ENCODE peak calls at places on chromosomes 11 and 22, in six cellular contexts. E is neural progenitor cell, F is PC-3, J is mammary epithelial cell, B is H9, R is SK-N-SH. G is an unnamed sample.
A peak's percentile ranks its signal among the peaks of the same experiment; 100 is the strongest.

GRCh38 chr11:44822369-44822768 is 95.6 kb downstream of the TSPAN18 start:
- DNase-seq in E (no peak), F (no peak), J (no peak), B (no peak), R (no peak), G (no peak)

GRCh38 chr11:125451400-125452124 is 44.5 kb downstream of the FEZ1 start:
- DNase-seq in E (peak; percentile 90), F (no peak), J (peak; percentile 43), B (peak; percentile 91), R (peak; percentile 80), G (peak; percentile 74)

GRCh38 chr11:61152816-61153592 is 8.2 kb downstream of the VPS37C start:
- DNase-seq in E (no peak), F (peak; percentile 78), J (peak; percentile 79), B (no peak), R (no peak), G (no peak)

GRCh38 chr11:81987829-81988472 is 745.7 kb downstream of the FAM181B start:
- DNase-seq in E (no peak), F (no peak), J (peak; percentile 81), B (no peak), R (no peak), G (peak; percentile 69)

GRCh38 chr22:47110817-47111443 is 348.5 kb downstream of the TBC1D22A start:
- DNase-seq in E (no peak), F (no peak), J (no peak), B (no peak), R (no peak), G (no peak)

GRCh38 chr22:41405588-41405987 is 23.8 kb downstream of the TEF start:
- DNase-seq in E (no peak), F (no peak), J (no peak), B (no peak), R (no peak), G (no peak)

GRCh38 chr11:125903753-125904659 is at the start of gene DDX25:
- DNase-seq in E (peak; percentile 85), F (no peak), J (peak; percentile 1), B (peak; percentile 80), R (peak; percentile 95), G (no peak)

GRCh38 chr22:43197271-43197941 is 10.5 kb upstream of the TTLL12 start:
- DNase-seq in E (no peak), F (no peak), J (no peak), B (no peak), R (no peak), G (peak; percentile 60)

GRCh38 chr22:37230673-37231405 is 13.2 kb downstream of the RAC2 start:
- DNase-seq in E (no peak), F (no peak), J (no peak), B (no peak), R (no peak), G (no peak)

GRCh38 chr22:45318168-45318557 is 8.4 kb downstream of the FAM118A start:
- DNase-seq in E (peak; percentile 75), F (no peak), J (peak; percentile 79), B (no peak), R (peak; percentile 75), G (peak; percentile 87)

GRCh38 chr11:63553759-63554158 is 9.4 kb downstream of the PLAAT2 start:
- DNase-seq in E (no peak), F (peak; percentile 22), J (no peak), B (peak; percentile 29), R (no peak), G (no peak)

GRCh38 chr11:107858217-107859070 is at the start of gene SLC35F2:
- DNase-seq in E (peak; percentile 89), F (peak; percentile 96), J (peak; percentile 89), B (peak; percentile 86), R (peak; percentile 86), G (peak; percentile 90)

GRCh38 chr11:25970726-25971508 is 361.0 kb upstream of the ANO3 start:
- DNase-seq in E (no peak), F (peak; percentile 33), J (peak; percentile 74), B (no peak), R (no peak), G (no peak)

GRCh38 chr22:27170491-27170890 is 513.1 kb downstream of the MIAT start:
- DNase-seq in E (no peak), F (no peak), J (no peak), B (no peak), R (no peak), G (no peak)

GRCh38 chr11:9827700-9828099 is 163.8 kb downstream of the SWAP70 start:
- DNase-seq in E (no peak), F (no peak), J (no peak), B (no peak), R (no peak), G (no peak)
- TF ChIP-seq CTCF in E (no peak), F (no peak), J (no peak), B (no peak), R (no peak), G (no peak)

GRCh38 chr11:72635931-72636330 is 38.3 kb downstream of the PDE2A start:
- DNase-seq in E (no peak), F (no peak), J (no peak), B (peak; percentile 53), R (no peak), G (no peak)

GRCh38 chr11:72634016-72634415 is 40.2 kb downstream of the PDE2A start:
- DNase-seq in E (no peak), F (no peak), J (no peak), B (no peak), R (no peak), G (no peak)

GRCh38 chr11:72637198-72637597 is 37.0 kb downstream of the PDE2A start:
- DNase-seq in E (no peak), F (peak; percentile 28), J (no peak), B (no peak), R (no peak), G (no peak)

GRCh38 chr11:72634472-72635095 is 39.6 kb downstream of the PDE2A start:
- DNase-seq in E (no peak), F (no peak), J (no peak), B (no peak), R (no peak), G (no peak)

GRCh38 chr11:72635309-72635915 is 38.8 kb downstream of the PDE2A start:
- DNase-seq in E (no peak), F (no peak), J (no peak), B (no peak), R (no peak), G (no peak)
- H3K27ac ChIP-seq in E (no peak overlapping the region), F (no peak overlapping the region), J (no peak overlapping the region), B (no peak overlapping the region), R (no peak overlapping the region), G (peak overlapping the region; percentile 15)

GRCh38 chr11:46332093-46332567 is 15.1 kb upstream of the DGKZ start:
- DNase-seq in E (no peak), F (no peak), J (no peak), B (no peak), R (no peak), G (no peak)

GRCh38 chr11:46332568-46333128 is 14.6 kb upstream of the DGKZ start:
- DNase-seq in E (peak; percentile 79), F (no peak), J (no peak), B (peak; percentile 53), R (peak; percentile 80), G (no peak)

GRCh38 chr11:46330154-46330886 is 16.9 kb upstream of the DGKZ start:
- DNase-seq in E (peak; percentile 43), F (no peak), J (no peak), B (no peak), R (no peak), G (no peak)

GRCh38 chr11:46331653-46331984 is 15.6 kb upstream of the DGKZ start:
- DNase-seq in E (no peak), F (no peak), J (no peak), B (no peak), R (no peak), G (no peak)

GRCh38 chr11:46330887-46331652 is 16.2 kb upstream of the DGKZ start:
- DNase-seq in E (no peak), F (no peak), J (no peak), B (no peak), R (no peak), G (no peak)
- H3K9ac ChIP-seq in E (no peak overlapping the region), F (no peak overlapping the region), J (no peak overlapping the region), B (no peak overlapping the region), R (no peak overlapping the region), G (no peak overlapping the region)

DNA sequence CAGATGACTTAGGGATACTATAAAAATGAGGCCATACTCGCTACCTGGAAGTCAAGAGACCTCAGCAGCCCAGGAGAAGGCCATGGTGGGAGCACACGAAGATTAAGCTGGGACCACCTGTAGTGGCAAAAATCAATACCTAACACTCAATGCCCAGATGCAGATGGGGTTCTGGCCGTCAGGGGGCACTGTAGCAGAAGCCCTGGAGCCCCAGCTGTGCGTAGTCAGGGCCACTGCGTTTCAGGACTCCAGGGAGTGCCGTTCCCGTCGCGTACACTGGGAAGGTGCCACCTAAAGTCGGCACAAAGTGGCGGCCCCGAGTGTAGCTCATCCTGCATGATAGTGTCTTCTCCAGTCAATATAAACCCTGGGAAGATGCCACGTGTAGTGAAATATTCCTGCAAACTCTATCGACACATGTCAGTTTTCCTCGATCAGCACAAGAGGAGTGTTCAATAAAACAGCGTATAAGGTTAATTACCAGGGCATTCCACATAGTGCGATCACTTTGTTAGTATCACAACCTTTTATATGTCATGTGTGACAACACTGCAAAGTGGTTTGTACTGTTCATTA is 123.7 kb upstream of the NTM start:
- DNase-seq in E (peak; percentile 81), F (peak; percentile 48), J (no peak), B (peak; percentile 86), R (peak; percentile 23), G (no peak)
- TF ChIP-seq CTCF in E (peak; percentile 85), F (peak; percentile 66), J (peak; percentile 50), B (peak; percentile 91), R (no peak), G (peak; percentile 28)

GRCh38 chr11:27451528-27451927 is 21.1 kb downstream of the LGR4 start:
- DNase-seq in E (no peak), F (no peak), J (no peak), B (no peak), R (no peak), G (no peak)
- H3K27ac ChIP-seq in E (peak overlapping the region; percentile 89), F (no peak overlapping the region), J (peak overlapping the region; percentile 21), B (no peak overlapping the region), R (no peak overlapping the region), G (peak overlapping the region; percentile 47)

DNA sequence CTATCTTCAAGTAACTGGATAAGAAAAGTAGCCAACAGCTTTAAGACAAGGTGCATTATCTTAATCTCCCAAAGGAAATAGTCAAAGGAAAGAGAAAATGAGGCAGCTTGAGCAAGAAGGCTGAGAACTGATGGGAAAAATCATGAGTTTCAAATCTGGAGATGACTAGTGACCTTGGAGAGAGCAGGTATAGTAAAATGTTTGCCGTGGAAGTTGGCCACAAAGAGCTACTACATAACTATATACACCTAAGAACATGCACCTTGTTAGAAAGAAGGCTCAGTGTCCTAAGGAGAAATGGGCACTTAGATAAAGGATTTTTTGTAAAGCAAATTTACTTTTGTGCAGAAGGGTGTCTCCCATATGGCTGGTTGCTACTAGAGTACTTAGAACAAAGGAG is 80.8 kb upstream of the FSHB start:
- DNase-seq in E (no peak), F (no peak), J (no peak), B (no peak), R (no peak), G (no peak)
- H3K9ac ChIP-seq in E (no peak overlapping the region), F (no peak overlapping the region), J (no peak overlapping the region), B (no peak overlapping the region), R (no peak overlapping the region), G (no peak overlapping the region)

G was measured in kidney.